ENCODE peak calls at places on chromosomes 2 and 18, in five cellular contexts. W is heart left ventricle, F is astrocyte of the cerebellum, J is lung, T is glutamatergic neuron. B is an unnamed sample.
A peak's percentile ranks its signal among the peaks of the same experiment; 100 is the strongest.

GRCh38 chr2:227411990-227412350 is 24.2 kb upstream of the SCYGR1 start:
- DNase-seq in W (no peak), F (no peak), J (no peak), T (no peak), B (no peak)

GRCh38 chr2:816278-816677 is 134.4 kb upstream of the SNTG2 start:
- DNase-seq in W (no peak), F (no peak), J (no peak), T (no peak), B (no peak)

GRCh38 chr2:19632327-19633040 is 269.3 kb downstream of the TTC32 start:
- DNase-seq in W (peak; percentile 68), F (no peak), J (no peak), T (no peak), B (no peak)

GRCh38 chr2:71784734-71785549 is 331.6 kb downstream of the DYSF start:
- DNase-seq in W (no peak), F (no peak), J (peak; percentile 9), T (no peak), B (no peak)

GRCh38 chr18:54149078-54149697 is 75.3 kb downstream of the MBD2 start:
- DNase-seq in W (no peak), F (peak; percentile 87), J (peak; percentile 33), T (no peak), B (peak; percentile 46)

GRCh38 chr18:51151568-51152511 is 45.6 kb downstream of the MEX3C start:
- DNase-seq in W (no peak), F (no peak), J (no peak), T (no peak), B (no peak)

GRCh38 chr2:235054497-235054896 is 102.7 kb downstream of the SH3BP4 start:
- DNase-seq in W (no peak), F (no peak), J (no peak), T (no peak), B (no peak)

GRCh38 chr18:79513381-79514081 is 117.8 kb downstream of the NFATC1 start:
- DNase-seq in W (no peak), F (no peak), J (no peak), T (no peak), B (no peak)

GRCh38 chr2:85564144-85564563 is 2.9 kb upstream of the GGCX start:
- DNase-seq in W (no peak), F (no peak), J (no peak), T (no peak), B (no peak)

GRCh38 chr2:148459300-148459891 is 185.2 kb upstream of the EPC2 start:
- DNase-seq in W (no peak), F (no peak), J (no peak), T (no peak), B (no peak)

GRCh38 chr2:12863937-12864336 is 147.2 kb downstream of the TRIB2 start:
- DNase-seq in W (no peak), F (no peak), J (no peak), T (no peak), B (no peak)

GRCh38 chr18:8912348-8913057 is 190.0 kb upstream of the NDUFV2 start:
- DNase-seq in W (no peak), F (no peak), J (peak; percentile 33), T (peak; percentile 73), B (no peak)

GRCh38 chr2:239881561-239882320 is 143.4 kb downstream of the NDUFA10 start:
- DNase-seq in W (no peak), F (no peak), J (peak; percentile 28), T (no peak), B (no peak)

GRCh38 chr18:67669993-67670671 is 153.6 kb upstream of the DSEL start:
- DNase-seq in W (no peak), F (peak; percentile 26), J (no peak), T (no peak), B (peak; percentile 96)

GRCh38 chr18:50469380-50469781 is 90.5 kb upstream of the MAPK4 start:
- DNase-seq in W (peak; percentile 84), F (no peak), J (no peak), T (no peak), B (no peak)

GRCh38 chr2:121239969-121240368 is 45.0 kb downstream of the TFCP2L1 start:
- DNase-seq in W (no peak), F (no peak), J (no peak), T (no peak), B (no peak)

GRCh38 chr2:12031871-12032270 is 285.4 kb downstream of the LPIN1 start:
- DNase-seq in W (no peak), F (no peak), J (no peak), T (no peak), B (no peak)

GRCh38 chr2:95569170-95569569 is 22.6 kb upstream of the TRIM43 start:
- DNase-seq in W (no peak), F (no peak), J (no peak), T (no peak), B (no peak)

GRCh38 chr2:60306231-60306861 is 247.1 kb downstream of the BCL11A start:
- DNase-seq in W (no peak), F (no peak), J (no peak), T (no peak), B (no peak)

GRCh38 chr18:80178935-80179818 is 68.1 kb downstream of the PARD6G start:
- DNase-seq in W (peak; percentile 14), F (no peak), J (no peak), T (no peak), B (no peak)

GRCh38 chr2:230885467-230886130 is 20.9 kb downstream of the ITM2C start:
- DNase-seq in W (no peak), F (peak; percentile 35), J (no peak), T (peak; percentile 70), B (peak; percentile 15)

GRCh38 chr18:44747157-44747556 is 66.5 kb downstream of the SETBP1 start:
- DNase-seq in W (no peak), F (no peak), J (no peak), T (no peak), B (no peak)

GRCh38 chr2:231197741-231198290 is 615 bp upstream of the ARMC9 start:
- DNase-seq in W (no peak), F (no peak), J (no peak), T (no peak), B (no peak)

GRCh38 chr18:35139517-35139916 is 98.3 kb downstream of the MAPRE2 start:
- DNase-seq in W (no peak), F (no peak), J (no peak), T (no peak), B (no peak)

GRCh38 chr18:79071037-79071960 is 2.1 kb downstream of the ATP9B start:
- DNase-seq in W (no peak), F (no peak), J (no peak), T (no peak), B (no peak)

GRCh38 chr2:144357623-144358400 is 162.1 kb downstream of the ZEB2 start:
- DNase-seq in W (no peak), F (peak; percentile 89), J (no peak), T (no peak), B (peak; percentile 92)

GRCh38 chr18:23191952-23192662 is 56.8 kb downstream of the CABLES1 start:
- DNase-seq in W (peak; percentile 81), F (peak; percentile 61), J (no peak), T (peak; percentile 30), B (peak; percentile 10)

GRCh38 chr2:233679176-233679575 is 2.5 kb upstream of the UGT1A7 start:
- DNase-seq in W (no peak), F (no peak), J (no peak), T (no peak), B (no peak)

GRCh38 chr2:43458002-43458628 is 137.7 kb downstream of the THADA start:
- DNase-seq in W (no peak), F (no peak), J (no peak), T (no peak), B (no peak)

GRCh38 chr2:104852161-104852689 is 1.7 kb upstream of the POU3F3 start:
- DNase-seq in W (no peak), F (no peak), J (no peak), T (peak; percentile 59), B (no peak)

GRCh38 chr2:27824401-27824800 is 52.9 kb downstream of the MRPL33 start:
- DNase-seq in W (no peak), F (no peak), J (no peak), T (no peak), B (no peak)

GRCh38 chr2:46120792-46121565 is 176.2 kb upstream of the EPAS1 start:
- DNase-seq in W (no peak), F (no peak), J (no peak), T (no peak), B (no peak)

GRCh38 chr2:177852389-177852788 is 220.2 kb downstream of the PDE11A start:
- DNase-seq in W (no peak), F (no peak), J (no peak), T (no peak), B (no peak)

GRCh38 chr18:5600376-5601071 is 56.7 kb upstream of the EPB41L3 start:
- DNase-seq in W (no peak), F (peak; percentile 20), J (no peak), T (no peak), B (no peak)

GRCh38 chr2:200144571-200144970 is 161.9 kb upstream of the SPATS2L start:
- DNase-seq in W (no peak), F (no peak), J (no peak), T (no peak), B (no peak)

DNA sequence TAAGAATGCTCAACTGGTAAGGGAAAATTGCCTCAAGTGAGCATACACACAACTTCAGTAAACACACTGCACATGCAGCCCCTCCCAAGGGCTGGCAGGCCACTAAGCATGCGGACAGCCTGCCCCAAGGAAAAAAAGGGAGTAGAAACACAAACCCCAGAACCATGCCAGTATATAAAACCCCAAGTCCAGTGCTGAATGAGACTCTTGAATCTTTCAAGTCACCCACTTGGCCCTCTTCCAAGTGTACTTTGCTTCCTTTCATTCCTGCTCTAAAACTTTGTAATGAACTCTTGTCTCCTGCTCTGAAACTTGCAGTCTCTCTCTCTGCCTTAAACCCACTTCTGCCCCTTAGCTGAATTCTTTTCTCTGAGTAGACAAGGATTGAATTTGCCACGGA is 736.4 kb downstream of the RNF144A start:
- DNase-seq in W (no peak), F (no peak), J (no peak), T (no peak), B (no peak)
- TF ChIP-seq CTCF in W (no peak), F (no peak), J (no peak), T (no peak), B (no peak)

GRCh38 chr2:31729442-31730092 is 148.8 kb upstream of the SRD5A2 start:
- DNase-seq in W (no peak), F (no peak), J (no peak), T (no peak), B (peak; percentile 10)
- TF ChIP-seq CTCF in W (no peak), F (peak; percentile 35), J (no peak), T (no peak), B (peak; percentile 61)

GRCh38 chr2:127024769-127025356 is 82.1 kb downstream of the BIN1 start:
- DNase-seq in W (no peak), F (peak; percentile 11), J (peak; percentile 37), T (peak; percentile 83), B (no peak)
- TF ChIP-seq CTCF in W (no peak), F (peak; percentile 57), J (no peak), T (peak; percentile 41), B (peak; percentile 30)

GRCh38 chr18:74613390-74613789 is 15.7 kb downstream of the ZNF407 start:
- DNase-seq in W (no peak), F (no peak), J (no peak), T (no peak), B (no peak)

GRCh38 chr18:74616494-74616893 is 18.8 kb downstream of the ZNF407 start:
- DNase-seq in W (no peak), F (no peak), J (no peak), T (no peak), B (no peak)

GRCh38 chr18:74622079-74622478 is 24.4 kb downstream of the ZNF407 start:
- DNase-seq in W (no peak), F (no peak), J (no peak), T (no peak), B (no peak)

GRCh38 chr18:74611791-74612190 is 14.1 kb downstream of the ZNF407 start:
- DNase-seq in W (no peak), F (no peak), J (no peak), T (no peak), B (no peak)

GRCh38 chr18:74617486-74617885 is 19.8 kb downstream of the ZNF407 start:
- DNase-seq in W (no peak), F (no peak), J (no peak), T (peak; percentile 32), B (no peak)
- TF ChIP-seq CTCF in W (no peak), F (no peak), J (no peak), T (no peak), B (no peak)

B was measured in AG09319.